ENCODE peak calls at places on chromosomes 3 and 15, in ten cellular contexts. P is AG09309, X is fibroblast of pulmonary artery, R is dorsolateral prefrontal cortex, W is progenitor cell of endocrine pancreas, A is Caco-2, I is GM20000, U is RWPE2, Z is hepatocyte, G is NB4. T is an unnamed sample.

GRCh38 chr3:23735575-23736326 is 70.0 kb upstream of the UBE2E1 start:
- DNase-seq in P (no peak), X (peak), R (no peak), W (no peak), A (no peak), I (no peak), U (no peak), Z (peak), G (no peak), T (no peak)

GRCh38 chr3:110779581-110779980 is 292.0 kb upstream of the NECTIN3 start:
- DNase-seq in P (no peak), X (no peak), R (no peak), W (no peak), A (no peak), I (no peak), U (no peak), Z (no peak), G (no peak), T (no peak)

GRCh38 chr3:46991406-46992165 is 12.1 kb downstream of the NBEAL2 start:
- DNase-seq in P (no peak), X (no peak), R (no peak), W (no peak), A (no peak), I (no peak), U (no peak), Z (no peak), G (no peak), T (no peak)

GRCh38 chr15:42457445-42458442 is 33.2 kb downstream of the ZNF106 start:
- DNase-seq in P (peak), X (peak), R (no peak), W (no peak), A (no peak), I (peak), U (no peak), Z (peak), G (no peak), T (no peak)

GRCh38 chr3:42755681-42756578 is 17.1 kb downstream of the CCDC13 start:
- DNase-seq in P (no peak), X (peak), R (no peak), W (no peak), A (peak), I (peak), U (peak), Z (peak), G (peak), T (no peak)

GRCh38 chr3:111373239-111373638 is 168.8 kb upstream of the CD96 start:
- DNase-seq in P (no peak), X (no peak), R (no peak), W (no peak), A (no peak), I (no peak), U (no peak), Z (no peak), G (no peak), T (no peak)

GRCh38 chr3:21747376-21747775 is 3.6 kb downstream of the ZNF385D start:
- DNase-seq in P (no peak), X (no peak), R (no peak), W (no peak), A (no peak), I (no peak), U (no peak), Z (no peak), G (no peak), T (no peak)

GRCh38 chr3:128036119-128036518 is 16.1 kb upstream of the SEC61A1 start:
- DNase-seq in P (no peak), X (no peak), R (no peak), W (no peak), A (peak), I (no peak), U (no peak), Z (peak), G (no peak), T (no peak)

GRCh38 chr15:39787479-39787878 is 4.8 kb upstream of the FSIP1 start:
- DNase-seq in P (no peak), X (no peak), R (no peak), W (no peak), A (no peak), I (no peak), U (no peak), Z (no peak), G (no peak), T (no peak)

GRCh38 chr15:38072507-38073277 is 138.3 kb downstream of the TMCO5A start:
- DNase-seq in P (no peak), X (peak), R (peak), W (peak), A (peak), I (peak), U (peak), Z (peak), G (peak), T (peak)

GRCh38 chr3:149510480-149510879 is 36.0 kb downstream of the TM4SF4 start:
- DNase-seq in P (no peak), X (no peak), R (no peak), W (no peak), A (no peak), I (no peak), U (no peak), Z (no peak), G (no peak), T (no peak)

GRCh38 chr3:149506540-149506939 is 32.0 kb downstream of the TM4SF4 start:
- DNase-seq in P (no peak), X (no peak), R (no peak), W (no peak), A (no peak), I (no peak), U (no peak), Z (no peak), G (no peak), T (no peak)

GRCh38 chr3:149506965-149507364 is 32.5 kb downstream of the TM4SF4 start:
- DNase-seq in P (no peak), X (no peak), R (no peak), W (no peak), A (no peak), I (no peak), U (no peak), Z (no peak), G (no peak), T (no peak)

GRCh38 chr3:149511040-149511626 is 36.6 kb downstream of the TM4SF4 start:
- DNase-seq in P (no peak), X (no peak), R (no peak), W (no peak), A (no peak), I (no peak), U (no peak), Z (no peak), G (no peak), T (no peak)

DNA sequence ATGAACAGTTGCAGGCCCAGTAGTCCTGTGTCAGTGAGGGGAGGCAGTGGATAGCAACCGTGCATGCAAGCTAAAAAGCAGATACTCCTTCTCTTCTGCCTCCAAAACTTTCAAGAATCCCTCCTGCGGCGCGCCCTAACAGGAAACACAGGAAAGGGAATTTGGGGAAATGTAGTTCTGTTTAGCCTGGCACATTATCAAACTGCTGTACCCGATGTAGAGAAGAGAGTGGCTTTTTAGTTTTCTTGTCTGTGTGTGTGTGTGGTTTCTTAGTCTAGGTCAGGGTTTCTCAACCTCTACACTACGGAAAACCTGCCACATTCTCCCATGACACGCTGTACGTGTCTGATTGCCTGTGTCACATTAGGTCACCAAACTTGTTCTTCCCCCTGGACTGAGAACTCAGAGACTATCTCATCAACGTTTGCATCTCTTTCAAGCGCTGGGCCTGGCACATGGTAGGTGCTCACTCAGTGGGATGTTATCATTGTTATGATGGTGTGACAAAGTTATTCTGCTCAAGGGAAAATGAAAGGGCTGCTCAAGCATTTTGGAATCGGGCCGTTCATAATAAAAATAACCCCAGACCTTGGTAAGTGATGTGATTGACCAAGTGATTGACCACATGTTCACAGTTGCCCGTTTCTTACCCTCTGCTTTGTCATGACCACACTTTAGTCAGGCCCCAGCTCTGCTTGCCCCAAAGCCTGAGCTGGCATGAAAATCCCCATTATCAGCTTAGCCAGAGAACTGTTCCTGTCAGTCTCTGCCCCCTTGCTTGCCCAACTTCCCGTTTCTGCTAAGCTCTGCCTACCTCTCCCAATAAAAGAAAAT is 33.2 kb downstream of the TM4SF4 start:
- DNase-seq in P (peak), X (peak), R (no peak), W (no peak), A (peak), I (no peak), U (no peak), Z (no peak), G (peak), T (no peak)
- TF ChIP-seq CTCF in P (no peak), X (no peak), R (no peak), W (no peak), A (no peak), I (no peak), U (no peak), Z (no peak), G (no peak), T (no peak)

DNA sequence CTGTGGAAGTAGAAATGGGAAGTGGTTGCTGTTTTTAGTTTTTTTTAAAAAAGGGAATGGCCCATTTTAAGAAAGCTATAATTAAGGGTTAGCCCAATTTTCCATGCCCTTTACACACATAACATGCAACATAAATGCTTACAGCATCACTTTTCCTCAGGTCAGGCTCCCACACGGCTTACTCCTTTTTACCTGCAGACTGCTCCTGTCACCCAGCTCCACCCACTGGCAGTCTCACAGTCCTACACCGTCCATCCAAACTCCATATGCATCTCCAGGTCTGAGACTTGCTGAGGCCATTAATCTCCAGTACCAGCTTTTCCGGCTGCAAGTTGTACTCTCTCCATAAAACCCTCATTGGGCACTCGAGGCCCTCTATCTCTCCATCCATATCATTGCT is 19.7 kb downstream of the MORC1 start:
- DNase-seq in P (no peak), X (no peak), R (no peak), W (no peak), A (peak), I (no peak), U (no peak), Z (peak), G (peak), T (no peak)
- TF ChIP-seq CTCF in P (no peak), X (no peak), R (no peak), W (peak), A (peak), I (no peak), U (peak), Z (peak), G (no peak), T (peak)

GRCh38 chr3:142366434-142366833 is 81.4 kb downstream of the XRN1 start:
- DNase-seq in P (no peak), X (peak), R (no peak), W (no peak), A (peak), I (no peak), U (no peak), Z (no peak), G (peak), T (no peak)
- TF ChIP-seq CTCF in P (no peak), X (peak), R (no peak), W (peak), A (peak), I (no peak), U (peak), Z (peak), G (peak), T (peak)

GRCh38 chr3:71380096-71380495 is 203.4 kb downstream of the FOXP1 start:
- DNase-seq in P (no peak), X (no peak), R (no peak), W (no peak), A (peak), I (no peak), U (no peak), Z (no peak), G (peak), T (no peak)
- TF ChIP-seq CTCF in P (no peak), X (no peak), R (no peak), W (peak), A (no peak), I (no peak), U (peak), Z (no peak), G (peak), T (peak)

T was measured in chondrocyte.